ENCODE peak calls at places on chromosomes 2 and 18, in eight cellular contexts. R is activated CD8-positive, alpha-beta T cell treated with anti-CD3 and anti-CD28 coated beads, Interleukin-2, amount 10 ng/mL, durations not matched to agents 7 days and 5 days; W is astrocyte; S is T-cell; J is activated CD4-positive, alpha-beta T cell treated with anti-CD3 and anti-CD28 coated beads for 24 hours; A is substantia nigra; U is HCEC 1CT; V is fibroblast of villous mesenchyme. B is an unnamed sample.

GRCh38 chr2:53633441-53633840 is 134.2 kb upstream of the CHAC2 start:
- DNase-seq in W (peak; percentile 8), J (no peak), U (no peak), A (no peak), R (no peak), V (peak; percentile 45), S (no peak), B (no peak)

GRCh38 chr2:196939381-196939780 is 12.9 kb upstream of the PGAP1 start:
- DNase-seq in U (peak; percentile 46), R (no peak), A (no peak), S (no peak), J (no peak), V (peak; percentile 8), W (peak; percentile 62), B (no peak)

GRCh38 chr2:175366814-175367213 is 185.3 kb upstream of the ATP5MC3 start:
- DNase-seq in R (peak; percentile 40), W (peak; percentile 8), U (peak; percentile 41), J (no peak), V (peak; percentile 45), A (peak; percentile 6), S (no peak), B (peak; percentile 8)

GRCh38 chr2:237540823-237541222 is 25.6 kb upstream of the PRLH start:
- DNase-seq in R (no peak), V (peak; percentile 66), S (no peak), J (no peak), A (no peak), U (peak; percentile 75), W (peak; percentile 37), B (no peak)

GRCh38 chr2:48085888-48086287 is 179.6 kb upstream of the FBXO11 start:
- DNase-seq in U (no peak), A (no peak), W (no peak), S (no peak), V (no peak), R (no peak), J (no peak), B (no peak)

GRCh38 chr2:116489292-116489691 is 1325.2 kb upstream of the DDX18 start:
- DNase-seq in U (no peak), R (no peak), V (no peak), S (no peak), A (no peak), J (no peak), W (no peak), B (no peak)

GRCh38 chr2:66539452-66539851 is 104.5 kb downstream of the MEIS1 start:
- DNase-seq in A (no peak), V (peak; percentile 45), U (peak; percentile 72), J (no peak), R (no peak), S (no peak), W (peak; percentile 96), B (no peak)

GRCh38 chr18:73688851-73689659 is 458.6 kb downstream of the FBXO15 start:
- DNase-seq in S (no peak), J (no peak), R (no peak), V (peak; percentile 82), U (no peak), W (peak; percentile 95), A (no peak), B (no peak)

GRCh38 chr2:127423476-127423840 is 5.2 kb downstream of the PROC start:
- DNase-seq in V (no peak), U (no peak), J (no peak), S (no peak), W (no peak), R (no peak), A (no peak), B (no peak)

GRCh38 chr2:56084117-56084936 is 99.5 kb upstream of the CCDC85A start:
- DNase-seq in V (no peak), J (no peak), U (no peak), A (no peak), W (no peak), S (no peak), R (no peak), B (no peak)

GRCh38 chr2:227370087-227370486 is 9.0 kb downstream of the TM4SF20 start:
- DNase-seq in A (no peak), V (no peak), U (no peak), R (no peak), S (no peak), J (no peak), W (no peak), B (no peak)

GRCh38 chr2:230326453-230327417 is at the start of gene SP140L:
- DNase-seq in U (peak; percentile 89), J (peak; percentile 59), V (peak; percentile 88), A (peak; percentile 14), W (peak; percentile 75), S (peak; percentile 73), R (peak; percentile 92), B (no peak)

GRCh38 chr2:210577263-210578071 is 21.1 kb downstream of the CPS1 start:
- DNase-seq in S (no peak), V (peak; percentile 49), W (peak; percentile 30), U (peak; percentile 64), J (no peak), R (peak; percentile 21), A (peak; percentile 28), B (peak; percentile 64)

GRCh38 chr2:202965810-202966454 is 48.7 kb upstream of the NBEAL1 start:
- DNase-seq in U (peak; percentile 14), S (no peak), W (peak; percentile 78), V (peak; percentile 83), R (no peak), J (no peak), A (peak; percentile 36), B (no peak)

GRCh38 chr2:54428401-54428800 is 27.7 kb upstream of the SPTBN1 start:
- DNase-seq in W (peak; percentile 25), J (no peak), R (no peak), U (no peak), V (no peak), A (no peak), S (no peak), B (no peak)

GRCh38 chr18:53689886-53690285 is 534.6 kb downstream of the MBD2 start:
- DNase-seq in J (no peak), U (no peak), A (no peak), W (no peak), R (no peak), V (no peak), S (no peak), B (no peak)

GRCh38 chr18:33751613-33752221 is 173.7 kb downstream of the ASXL3 start:
- DNase-seq in R (no peak), W (no peak), S (no peak), U (no peak), J (no peak), A (no peak), V (peak; percentile 43), B (peak; percentile 19)

GRCh38 chr18:61950371-61950770 is 57.6 kb upstream of the RNF152 start:
- DNase-seq in V (no peak), S (no peak), U (no peak), J (no peak), W (no peak), R (no peak), A (no peak), B (no peak)

GRCh38 chr18:3916082-3916481 is 466.1 kb downstream of the TGIF1 start:
- DNase-seq in W (no peak), A (no peak), U (no peak), J (no peak), S (no peak), V (no peak), R (no peak), B (no peak)

GRCh38 chr18:56789004-56789888 is 138.1 kb downstream of the WDR7 start:
- DNase-seq in V (peak; percentile 21), U (peak; percentile 15), S (no peak), R (peak; percentile 38), A (no peak), J (peak; percentile 3), W (no peak), B (no peak)

GRCh38 chr2:207467716-207468347 is 61.9 kb upstream of the CREB1 start:
- DNase-seq in U (peak; percentile 88), J (no peak), V (peak; percentile 86), W (peak; percentile 85), A (no peak), R (no peak), S (no peak), B (no peak)

GRCh38 chr2:159515482-159515881 is 100.9 kb downstream of the BAZ2B start:
- DNase-seq in U (no peak), R (no peak), A (no peak), S (no peak), W (no peak), J (no peak), V (no peak), B (no peak)

GRCh38 chr18:11178951-11179549 is 29.7 kb upstream of the PIEZO2 start:
- DNase-seq in A (no peak), U (no peak), S (no peak), J (no peak), W (peak; percentile 88), R (no peak), V (peak; percentile 52), B (no peak)

GRCh38 chr18:58177886-58178470 is 134.0 kb downstream of the NEDD4L start:
- DNase-seq in S (no peak), R (no peak), J (no peak), V (peak; percentile 76), W (no peak), U (no peak), A (no peak), B (no peak)

GRCh38 chr18:74373428-74373827 is 57.8 kb downstream of the C18orf63 start:
- DNase-seq in J (no peak), S (peak; percentile 63), U (no peak), R (peak; percentile 80), W (no peak), V (no peak), A (no peak), B (no peak)

GRCh38 chr2:170530284-170530745 is 184.8 kb upstream of the SP5 start:
- DNase-seq in R (no peak), A (no peak), U (no peak), W (peak; percentile 60), S (no peak), J (no peak), V (peak; percentile 66), B (peak; percentile 23)

GRCh38 chr2:1974391-1974790 is 230.1 kb upstream of the PXDN start:
- DNase-seq in V (no peak), W (peak; percentile 95), A (no peak), R (no peak), S (no peak), J (no peak), U (no peak), B (no peak)

GRCh38 chr2:138997849-138998517 is 217.8 kb upstream of the NXPH2 start:
- DNase-seq in U (peak; percentile 29), J (no peak), W (peak; percentile 54), R (no peak), A (no peak), S (no peak), V (no peak), B (no peak)

GRCh38 chr2:6222296-6222695 is 530.1 kb downstream of the SOX11 start:
- DNase-seq in A (no peak), S (no peak), V (no peak), R (no peak), U (no peak), J (no peak), W (no peak), B (no peak)

GRCh38 chr2:26696352-26696816 is 3.9 kb downstream of the KCNK3 start:
- DNase-seq in S (no peak), R (no peak), V (no peak), U (peak; percentile 96), J (no peak), A (no peak), W (peak; percentile 97), B (no peak)

GRCh38 chr2:146697307-146697706 is 1147.5 kb upstream of the ACVR2A start:
- DNase-seq in R (no peak), U (no peak), W (no peak), J (no peak), V (no peak), S (no peak), A (no peak), B (no peak)

GRCh38 chr18:13543811-13544732 is 182.3 kb downstream of the FAM210A start:
- DNase-seq in U (no peak), R (no peak), W (no peak), V (no peak), J (no peak), S (no peak), A (no peak), B (no peak)

GRCh38 chr2:54388093-54388492 is 68.0 kb upstream of the SPTBN1 start:
- DNase-seq in W (peak; percentile 44), R (no peak), V (no peak), S (no peak), A (no peak), J (no peak), U (no peak), B (no peak)